ENCODE peak calls at places on chromosome 22, in eight cellular contexts. C, A, B, T, U, N, Y and F are unnamed samples.

GRCh38 chr22:23782649-23783048 is 4.1 kb upstream of the SMARCB1 start:
- DNase-seq in T (no peak), U (no peak), C (no peak), A (no peak), Y (no peak), B (no peak), N (no peak), F (no peak)

GRCh38 chr22:26656896-26657851 is at the start of gene MIAT:
- DNase-seq in T (no peak), Y (peak; percentile 90), A (no peak), N (peak; percentile 67), U (peak; percentile 73), B (peak; percentile 24), C (peak; percentile 84), F (no peak)

GRCh38 chr22:43159484-43160178 is 8.3 kb downstream of the TSPO start:
- DNase-seq in A (no peak), N (no peak), U (no peak), B (no peak), Y (peak; percentile 76), T (no peak), C (peak; percentile 45), F (no peak)

GRCh38 chr22:39174498-39175120 is 22.1 kb upstream of the CBX7 start:
- DNase-seq in N (peak; percentile 84), B (peak; percentile 89), Y (peak; percentile 100), C (peak; percentile 73), T (peak; percentile 62), U (no peak), A (peak; percentile 82), F (peak; percentile 98)

GRCh38 chr22:47308886-47309285 is 546.4 kb downstream of the TBC1D22A start:
- DNase-seq in A (no peak), T (no peak), U (no peak), N (no peak), B (no peak), Y (no peak), C (no peak), F (no peak)

GRCh38 chr22:35231585-35232084 is 25.7 kb upstream of the HMGXB4 start:
- DNase-seq in U (peak; percentile 25), C (peak; percentile 60), N (peak; percentile 81), Y (peak; percentile 91), T (peak; percentile 79), B (peak; percentile 55), A (peak; percentile 27), F (peak; percentile 78)

GRCh38 chr22:24146190-24146616 is 35.1 kb upstream of the SUSD2 start:
- DNase-seq in B (peak; percentile 83), U (no peak), T (peak; percentile 95), A (no peak), Y (peak; percentile 75), C (peak; percentile 50), N (peak; percentile 92), F (peak; percentile 89)

GRCh38 chr22:44244265-44244822 is 63.6 kb downstream of the PARVG start:
- DNase-seq in C (no peak), Y (no peak), A (no peak), B (no peak), U (no peak), T (no peak), N (no peak), F (no peak)

GRCh38 chr22:23938328-23939016 is 22.5 kb downstream of the GSTT2B start:
- DNase-seq in A (no peak), U (no peak), Y (no peak), T (no peak), N (no peak), C (no peak), B (no peak), F (no peak)

GRCh38 chr22:41966607-41967240 is 2.5 kb upstream of the SEPTIN3 start:
- DNase-seq in B (peak; percentile 88), U (peak; percentile 53), Y (peak; percentile 83), T (peak; percentile 89), N (no peak), C (peak; percentile 23), A (no peak), F (no peak)

GRCh38 chr22:48495751-48496080 is 1332.0 kb downstream of the BRD1 start:
- DNase-seq in T (no peak), A (no peak), U (no peak), N (no peak), B (no peak), C (no peak), Y (no peak), F (no peak)

GRCh38 chr22:28029201-28029948 is 110.3 kb upstream of the PITPNB start:
- DNase-seq in C (peak; percentile 59), N (peak; percentile 35), T (peak; percentile 28), A (peak; percentile 49), U (no peak), Y (peak; percentile 24), B (peak; percentile 49), F (peak; percentile 85)

GRCh38 chr22:45935573-45935972 is 41.4 kb downstream of the WNT7B start:
- DNase-seq in C (no peak), Y (no peak), N (no peak), U (no peak), B (no peak), T (no peak), A (no peak), F (no peak)
- H3K4me3 ChIP-seq in C (no peak overlapping the region), Y (no peak overlapping the region), N (no peak overlapping the region), U (no peak overlapping the region), B (no peak overlapping the region), T (no peak overlapping the region), A (no peak overlapping the region), F (no peak overlapping the region)

GRCh38 chr22:20431520-20432237 is 5.9 kb downstream of the SCARF2 start:
- DNase-seq in A (no peak), C (peak; percentile 31), T (no peak), U (no peak), Y (peak; percentile 43), N (peak; percentile 65), B (no peak), F (peak; percentile 79)
- H3K4me3 ChIP-seq in A (no peak overlapping the region), C (no peak overlapping the region), T (no peak overlapping the region), U (no peak overlapping the region), Y (peak overlapping the region; percentile 48), N (peak overlapping the region; percentile 39), B (no peak overlapping the region), F (no peak overlapping the region)

DNA sequence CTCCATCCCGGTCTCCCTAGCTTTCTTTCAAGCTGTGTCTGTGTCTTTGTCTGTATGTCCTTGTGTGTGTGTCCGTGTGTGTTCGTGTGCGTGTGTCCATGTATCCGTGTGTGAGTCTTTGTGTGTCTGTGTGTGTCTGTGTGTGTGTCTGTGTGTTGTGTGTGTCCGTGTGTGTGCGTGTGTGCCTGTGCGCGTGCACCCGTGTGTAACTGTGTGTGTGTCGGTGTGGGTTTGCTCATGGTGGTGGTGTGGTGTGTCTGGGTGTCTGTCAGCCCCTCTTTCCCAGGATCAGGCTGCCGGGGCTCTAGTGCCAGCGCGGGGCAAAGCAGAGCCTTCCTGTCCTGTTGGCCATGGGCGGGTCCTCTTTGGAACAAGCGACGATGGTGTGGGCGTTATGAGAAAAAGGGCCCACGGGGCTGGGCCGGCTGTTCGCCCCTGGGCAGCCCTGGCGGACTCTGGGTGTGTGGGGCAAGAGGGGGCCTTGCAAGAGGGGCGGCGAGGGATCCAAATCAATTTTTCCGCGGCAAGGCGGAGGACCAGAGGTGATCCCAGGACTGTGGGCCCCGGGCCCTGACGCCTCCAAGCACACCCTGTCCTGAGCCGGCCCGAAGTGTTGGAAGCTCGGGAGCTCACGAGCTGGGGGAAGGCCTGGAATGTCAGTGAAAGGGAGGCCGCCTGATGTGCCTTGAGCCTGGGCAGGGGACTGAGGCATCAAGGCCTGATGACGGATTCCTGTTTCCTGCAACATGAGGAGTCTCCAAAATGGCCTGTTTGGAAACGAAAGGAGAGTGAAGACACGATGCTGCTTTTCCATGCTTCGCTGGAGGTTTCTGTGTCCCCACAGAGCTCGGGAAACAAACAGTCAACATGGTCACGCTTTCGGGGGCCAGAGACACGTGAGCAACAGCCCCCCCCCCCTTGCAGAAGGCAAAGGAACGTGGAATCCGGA is 3929.2 kb upstream of the OR11H1 start:
- DNase-seq in U (no peak), B (no peak), N (no peak), Y (no peak), T (no peak), A (no peak), C (no peak), F (peak; percentile 69)
- H3K4me3 ChIP-seq in U (no peak overlapping the region), B (no peak overlapping the region), N (no peak overlapping the region), Y (no peak overlapping the region), T (no peak overlapping the region), A (no peak overlapping the region), C (no peak overlapping the region), F (no peak overlapping the region)

DNA sequence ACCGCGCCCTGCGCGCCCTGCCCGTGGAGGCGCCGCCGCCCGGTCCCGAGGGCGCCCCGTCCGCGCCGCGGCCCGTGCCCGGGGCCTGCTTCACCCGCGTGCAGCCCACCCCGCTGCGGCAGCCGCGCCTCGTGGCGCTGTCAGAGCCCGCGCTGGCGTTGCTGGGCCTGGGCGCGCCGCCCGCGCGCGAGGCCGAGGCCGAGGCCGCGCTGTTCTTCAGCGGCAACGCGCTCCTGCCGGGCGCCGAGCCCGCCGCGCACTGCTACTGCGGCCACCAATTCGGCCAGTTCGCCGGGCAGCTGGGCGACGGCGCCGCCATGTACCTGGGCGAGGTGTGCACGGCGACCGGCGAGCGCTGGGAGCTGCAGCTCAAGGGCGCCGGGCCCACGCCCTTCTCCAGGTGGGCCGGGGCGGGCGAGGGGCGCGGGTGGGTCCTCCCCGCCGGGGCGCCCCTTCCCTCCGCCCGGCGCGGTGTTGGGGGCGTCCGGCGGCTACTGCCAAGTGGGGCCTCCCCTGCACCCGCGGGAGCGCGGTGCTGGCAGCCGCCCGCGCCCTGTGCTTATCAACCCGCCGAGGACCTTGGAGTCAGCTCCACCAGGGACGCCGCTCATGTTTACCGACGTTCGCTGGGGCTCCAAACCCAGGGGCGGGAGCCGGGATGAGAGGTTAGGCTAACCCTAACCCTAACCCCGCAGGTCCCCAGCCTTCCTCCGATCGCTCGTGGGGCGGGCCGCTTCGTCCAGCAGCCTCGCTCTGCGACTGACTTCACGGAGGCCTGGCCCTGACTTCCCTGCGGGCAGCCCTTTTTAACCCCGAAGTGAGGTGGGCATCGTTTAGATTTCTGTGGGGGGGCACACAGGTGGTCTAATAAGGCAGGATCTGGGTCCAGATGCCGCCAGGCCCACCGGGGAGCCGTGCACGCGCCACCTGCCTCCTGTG is 649 bp downstream of the SELENOO start:
- DNase-seq in N (no peak), C (no peak), A (no peak), T (peak; percentile 45), Y (peak; percentile 52), U (no peak), B (no peak), F (no peak)
- H3K4me3 ChIP-seq in N (peak overlapping the region; percentile 76), C (peak overlapping the region; percentile 84), A (peak overlapping the region; percentile 90), T (peak overlapping the region; percentile 68), Y (peak overlapping the region; percentile 72), U (peak overlapping the region; percentile 62), B (peak overlapping the region; percentile 92), F (peak overlapping the region; percentile 53)

DNA sequence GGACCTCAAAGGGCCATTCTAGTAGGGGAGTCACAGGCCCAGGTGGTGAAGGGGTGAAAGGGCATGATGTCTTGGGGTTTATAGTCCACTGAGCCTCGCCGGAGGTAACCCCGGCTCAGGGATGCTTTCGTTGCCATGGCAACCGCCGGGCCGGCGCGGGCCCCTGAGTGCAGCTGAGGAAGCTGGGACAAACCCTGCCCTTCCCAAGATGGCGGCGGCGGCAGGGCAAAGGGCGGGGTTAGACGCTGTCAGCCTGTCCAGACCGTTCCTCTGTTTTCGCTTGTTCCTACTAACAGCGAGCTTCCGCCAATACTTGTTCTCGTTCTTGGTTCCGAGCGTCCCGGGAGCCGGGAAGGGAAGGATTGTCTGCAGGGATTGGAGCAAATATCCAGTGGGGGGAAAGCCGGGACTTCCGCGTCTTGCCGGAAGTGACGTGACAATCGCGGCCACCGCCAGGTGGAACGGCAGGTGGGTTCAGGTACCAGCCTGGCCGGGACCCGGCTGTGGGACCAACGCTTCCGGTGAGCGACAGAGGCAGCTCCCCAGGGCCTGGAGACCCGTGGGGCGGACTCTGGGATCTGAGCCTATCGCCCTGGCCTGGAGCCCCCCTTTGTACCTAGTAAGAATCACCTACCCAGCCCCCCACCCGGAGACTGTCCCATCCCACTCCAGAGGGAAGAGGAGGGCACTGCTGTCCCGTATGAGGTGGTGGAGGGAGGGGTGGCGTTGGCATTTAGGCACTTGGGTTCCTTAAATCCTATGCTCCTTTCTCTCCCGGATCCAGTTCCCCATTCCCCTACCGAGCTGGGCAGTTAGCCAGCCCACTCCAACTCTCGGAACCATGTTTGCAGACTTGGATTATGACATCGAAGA is at the start of gene PICK1:
- DNase-seq in T (peak; percentile 44), A (peak; percentile 84), Y (peak; percentile 96), N (peak; percentile 95), C (peak; percentile 89), U (peak; percentile 86), B (peak; percentile 91), F (peak; percentile 96)
- H3K4me3 ChIP-seq in T (peak within 1 kb of the TSS; percentile 49), A (peak within 1 kb of the TSS; percentile 67), Y (peak within 1 kb of the TSS; percentile 87), N (peak within 1 kb of the TSS; percentile 69), C (peak within 1 kb of the TSS; percentile 64), U (peak within 1 kb of the TSS; percentile 78), B (peak within 1 kb of the TSS; percentile 56), F (peak within 1 kb of the TSS; percentile 80)